ENCODE peak calls at places on chromosomes 12 and 14, in nine cellular contexts. J is gastrocnemius medialis; Q is heart right ventricle; N is pancreas; W is cardiac muscle cell; A is coronary artery; S is heart left ventricle; D is GM23248; C is CD8-positive, alpha-beta T cell. F is an unnamed sample.

GRCh38 chr14:70708717-70709570 is 67.2 kb downstream of the TTC9 start:
- DNase-seq in N (no peak), W (no peak), Q (no peak), C (no peak), J (no peak), D (no peak), A (no peak), S (no peak), F (no peak)

GRCh38 chr12:2240984-2241383 is 188.2 kb downstream of the CACNA1C start:
- DNase-seq in J (no peak), W (no peak), C (no peak), D (no peak), S (no peak), Q (no peak), A (no peak), N (no peak), F (no peak)

GRCh38 chr12:459430-460258 is at the start of gene B4GALNT3:
- DNase-seq in C (peak), S (peak), D (peak), Q (peak), N (peak), J (no peak), W (peak), A (peak), F (no peak)

GRCh38 chr14:96904201-96904600 is 107.0 kb downstream of the VRK1 start:
- DNase-seq in S (no peak), A (no peak), D (no peak), W (no peak), Q (no peak), C (no peak), J (no peak), N (no peak), F (no peak)

GRCh38 chr12:22321620-22322019 is 12.9 kb downstream of the ST8SIA1 start:
- DNase-seq in C (peak), W (peak), N (no peak), Q (no peak), A (no peak), S (no peak), J (no peak), D (peak), F (no peak)

GRCh38 chr12:95908573-95908972 is 33.8 kb downstream of the CCDC38 start:
- DNase-seq in S (no peak), D (peak), Q (no peak), J (no peak), N (no peak), W (no peak), C (no peak), A (no peak), F (no peak)

GRCh38 chr12:79373896-79374499 is 316.8 kb downstream of the PAWR start:
- DNase-seq in D (peak), Q (no peak), N (no peak), A (no peak), S (no peak), C (no peak), W (peak), J (no peak), F (no peak)

GRCh38 chr14:24806061-24806678 is 172.2 kb upstream of the GZMB start:
- DNase-seq in J (no peak), N (peak), Q (peak), W (peak), C (peak), A (no peak), D (peak), S (peak), F (peak)

GRCh38 chr14:81535399-81536124 is 1.9 kb upstream of the SEL1L start:
- DNase-seq in D (no peak), W (no peak), C (no peak), A (no peak), N (no peak), Q (no peak), S (no peak), J (no peak), F (no peak)

GRCh38 chr14:81533536-81534343 is at the start of gene SEL1L:
- DNase-seq in Q (peak), D (peak), J (peak), W (peak), C (peak), N (peak), A (peak), S (peak), F (peak)

GRCh38 chr14:81534510-81535074 is 939 bp upstream of the SEL1L start:
- DNase-seq in J (no peak), C (no peak), D (no peak), A (no peak), N (no peak), S (no peak), W (no peak), Q (no peak), F (no peak)

GRCh38 chr14:81536125-81536771 is 2.6 kb upstream of the SEL1L start:
- DNase-seq in N (no peak), Q (peak), C (no peak), W (no peak), S (no peak), A (no peak), D (no peak), J (no peak), F (no peak)

GRCh38 chr14:81533212-81533535 is 479 bp downstream of the SEL1L start:
- DNase-seq in C (no peak), D (no peak), N (no peak), W (no peak), Q (no peak), S (no peak), J (no peak), A (no peak), F (no peak)
- H3K27ac ChIP-seq in C (peak), D (peak), N (peak), W (peak), Q (peak), S (peak), J (peak), A (peak), F (peak)

DNA sequence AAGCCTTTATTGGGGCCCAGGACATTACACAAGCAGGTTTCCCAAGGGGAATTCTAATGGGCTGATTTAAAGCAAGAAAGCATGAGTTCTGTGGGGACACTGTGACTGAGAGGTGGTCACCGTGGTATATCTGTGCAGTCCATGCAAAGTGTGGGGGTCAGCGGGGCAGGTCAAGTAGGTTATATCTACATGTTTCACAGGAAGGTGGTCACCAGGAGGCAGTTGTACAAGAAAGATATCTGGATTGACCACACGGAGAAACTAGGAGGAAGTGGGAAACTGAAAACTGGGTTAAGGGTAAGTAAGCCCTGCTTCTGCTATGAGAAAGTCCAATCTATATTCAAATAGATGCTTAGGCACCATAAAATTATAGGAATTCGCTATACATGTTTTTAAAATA is 77.8 kb upstream of the CNOT2 start:
- DNase-seq in A (no peak), D (no peak), N (no peak), C (no peak), Q (no peak), W (no peak), S (no peak), J (no peak), F (no peak)
- H3K27ac ChIP-seq in A (no peak), D (no peak), N (no peak), C (no peak), Q (no peak), W (no peak), S (no peak), J (no peak), F (no peak)

GRCh38 chr14:75175677-75176141 is 703 bp downstream of the TMED10 start:
- DNase-seq in D (no peak), S (no peak), J (no peak), C (no peak), N (no peak), A (no peak), Q (no peak), W (no peak), F (no peak)
- H3K27ac ChIP-seq in D (peak), S (peak), J (peak), C (peak), N (peak), A (peak), Q (peak), W (peak), F (peak)

DNA sequence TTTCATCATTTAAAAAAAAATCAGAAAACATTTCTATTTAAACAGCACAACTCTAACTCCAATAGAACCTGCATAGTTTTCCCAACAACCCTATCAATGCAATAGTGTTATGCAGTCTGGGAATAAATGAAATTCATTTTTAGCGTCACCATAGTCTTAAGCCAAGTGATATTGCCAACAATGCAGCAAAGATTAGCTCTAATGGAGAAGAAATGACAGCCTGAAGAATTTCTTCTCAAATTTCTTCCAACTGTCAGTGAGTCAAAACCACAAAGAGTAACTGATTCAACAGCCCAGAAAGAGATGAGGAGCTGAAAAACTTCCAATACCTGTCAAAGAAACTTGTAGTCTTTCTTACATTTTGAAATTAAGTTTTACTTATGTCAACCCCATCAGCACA is 50.9 kb upstream of the PTPRR start:
- DNase-seq in S (no peak), W (no peak), J (no peak), Q (no peak), D (peak), C (no peak), A (no peak), N (no peak), F (no peak)
- H3K27ac ChIP-seq in S (no peak), W (no peak), J (no peak), Q (no peak), D (no peak), C (no peak), A (no peak), N (no peak), F (no peak)

DNA sequence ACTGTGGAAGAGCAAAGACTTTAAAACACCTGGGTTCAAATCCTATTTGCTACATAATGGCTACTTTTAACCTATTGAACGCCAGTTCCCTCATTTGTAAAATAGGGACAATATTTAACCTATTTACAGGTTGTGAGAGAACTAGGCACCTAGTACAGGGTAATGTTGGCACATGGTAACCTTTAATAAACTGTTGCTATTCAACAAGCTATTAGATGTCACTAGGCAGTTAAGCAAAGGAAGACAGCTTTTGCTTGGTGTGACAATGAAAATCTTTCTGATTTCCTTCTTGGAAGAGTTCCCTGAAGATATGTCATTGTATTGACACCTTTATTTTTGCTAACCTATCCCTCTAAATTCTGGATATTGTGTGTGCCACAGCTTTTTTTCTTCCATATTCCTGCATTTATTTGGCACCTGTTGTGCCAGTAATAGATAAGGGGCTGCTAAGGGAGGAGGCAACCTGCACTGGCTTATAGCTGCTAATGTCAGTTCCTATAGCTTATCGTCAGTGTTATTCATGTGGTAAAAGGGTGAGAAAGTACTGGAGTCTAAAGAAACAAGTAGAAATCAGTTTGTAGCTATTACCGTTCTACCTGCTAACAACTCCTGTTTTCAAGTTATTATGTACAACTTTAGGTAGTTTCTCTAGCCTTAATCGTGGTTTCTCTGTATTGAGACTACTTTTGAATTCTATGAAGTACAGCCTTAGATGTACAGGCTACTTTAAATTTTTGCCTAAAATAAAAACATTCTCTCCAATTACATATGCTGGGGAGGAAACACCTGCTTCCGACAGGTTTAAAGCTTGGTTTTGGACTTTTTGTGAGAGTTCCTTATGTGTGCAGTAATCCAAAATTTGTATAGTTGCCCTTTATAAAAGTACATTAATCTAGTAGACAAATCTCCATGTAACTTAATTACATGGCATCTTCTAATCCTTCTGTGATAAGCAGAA is 24.3 kb downstream of the HIF1A start:
- DNase-seq in N (no peak), Q (no peak), J (no peak), A (no peak), W (no peak), D (no peak), S (no peak), C (no peak), F (no peak)
- H3K27ac ChIP-seq in N (no peak), Q (peak), J (no peak), A (no peak), W (peak), D (peak), S (peak), C (no peak), F (no peak)

GRCh38 chr14:45790293-45790692 is 537.3 kb upstream of the MIS18BP1 start:
- DNase-seq in S (no peak), C (no peak), N (no peak), A (no peak), J (no peak), W (no peak), Q (no peak), D (no peak), F (no peak)
- H3K27ac ChIP-seq in S (no peak), C (no peak), N (no peak), A (no peak), J (no peak), W (no peak), Q (no peak), D (no peak), F (no peak)